ENCODE peak calls at places on chromosome 12, in ten cellular contexts. P is uterus, I is HCT116, C is right lobe of liver, X is Panc1, J is lung, Y is fibroblast of lung, U is RWPE2, E is MM.1S, Z is esophagus squamous epithelium. W is an unnamed sample. For H3K9me3 and H3K4me1, the result is how much of the 10 kb centered on the place peaks cover.

GRCh38 chr12:41190360-41190759 is 2.2 kb downstream of the PDZRN4 start:
- DNase-seq in E (no peak), Z (no peak), P (no peak), I (no peak), Y (peak), J (no peak), X (no peak), C (no peak), U (no peak), W (no peak)

GRCh38 chr12:47021298-47021697 is 58.1 kb upstream of the PCED1B start:
- DNase-seq in X (peak), I (peak), U (no peak), E (peak), J (no peak), Z (no peak), C (no peak), P (no peak), Y (peak), W (no peak)

GRCh38 chr12:120886194-120887018 is 17.8 kb downstream of the SPPL3 start:
- DNase-seq in X (no peak), Y (no peak), I (no peak), U (no peak), J (no peak), P (no peak), Z (no peak), C (no peak), E (peak), W (no peak)

GRCh38 chr12:40325349-40325960 is 100.7 kb downstream of the LRRK2 start:
- DNase-seq in U (no peak), J (no peak), C (no peak), I (peak), E (peak), Z (no peak), Y (peak), X (peak), P (no peak), W (no peak)

GRCh38 chr12:71865166-71865713 is 25.7 kb downstream of the TBC1D15 start:
- DNase-seq in Y (peak), Z (no peak), E (no peak), C (no peak), P (no peak), J (no peak), I (no peak), X (no peak), U (no peak), W (no peak)

GRCh38 chr12:41869432-41869831 is 275.2 kb downstream of the GXYLT1 start:
- DNase-seq in U (no peak), P (no peak), Y (no peak), Z (no peak), I (no peak), X (no peak), J (no peak), E (no peak), C (no peak), W (no peak)

GRCh38 chr12:78118036-78118435 is 287.3 kb downstream of the NAV3 start:
- DNase-seq in U (no peak), X (no peak), Y (no peak), C (no peak), P (no peak), Z (no peak), J (no peak), I (no peak), E (no peak), W (no peak)

GRCh38 chr12:11875414-11875935 is 195.3 kb upstream of the BCL2L14 start:
- DNase-seq in J (no peak), Y (no peak), C (no peak), E (no peak), Z (no peak), P (no peak), I (peak), U (no peak), X (no peak), W (no peak)

GRCh38 chr12:113322353-113322752 is 12.6 kb downstream of the SLC8B1 start:
- DNase-seq in Z (no peak), P (no peak), J (no peak), U (no peak), C (no peak), E (peak), X (no peak), I (no peak), Y (peak), W (no peak)

GRCh38 chr12:56601503-56601902 is 28.6 kb downstream of the BAZ2A start:
- DNase-seq in J (no peak), Y (no peak), U (no peak), Z (no peak), I (no peak), P (no peak), C (no peak), X (no peak), E (no peak), W (no peak)

GRCh38 chr12:87127272-87127671 is 871.1 kb upstream of the MGAT4C start:
- DNase-seq in Y (peak), X (no peak), U (no peak), J (no peak), C (no peak), P (no peak), Z (no peak), I (no peak), E (no peak), W (no peak)

GRCh38 chr12:102096855-102097254 is 23.1 kb downstream of the NUP37 start:
- DNase-seq in X (no peak), J (no peak), P (no peak), I (no peak), C (no peak), U (no peak), Y (no peak), Z (no peak), E (peak), W (no peak)

GRCh38 chr12:67789266-67789665 is 140.7 kb downstream of the DYRK2 start:
- DNase-seq in I (no peak), P (no peak), U (no peak), E (no peak), J (no peak), Z (no peak), C (no peak), X (no peak), Y (peak), W (no peak)

GRCh38 chr12:57993834-57994233 is 52.5 kb downstream of the ATP23 start:
- DNase-seq in U (no peak), I (no peak), Z (no peak), C (no peak), Y (no peak), E (no peak), P (no peak), X (no peak), J (no peak), W (no peak)

GRCh38 chr12:52171950-52172512 is 19.8 kb downstream of the KRT80 start:
- DNase-seq in Y (peak), U (no peak), I (no peak), X (no peak), C (no peak), P (no peak), J (no peak), E (no peak), Z (no peak), W (peak)

GRCh38 chr12:93776581-93777018 is 99.4 kb downstream of the CRADD start:
- DNase-seq in E (no peak), U (no peak), Y (peak), P (no peak), I (no peak), J (no peak), X (no peak), Z (no peak), C (no peak), W (no peak)

GRCh38 chr12:2187195-2187963 is 134.6 kb downstream of the CACNA1C start:
- DNase-seq in J (no peak), Z (no peak), C (no peak), Y (no peak), X (no peak), I (no peak), E (no peak), U (no peak), P (no peak), W (no peak)

GRCh38 chr12:120939954-120940353 is 35.8 kb upstream of the SPPL3 start:
- DNase-seq in P (no peak), Y (no peak), J (no peak), C (no peak), U (no peak), I (no peak), E (no peak), X (no peak), Z (no peak), W (no peak)

DNA sequence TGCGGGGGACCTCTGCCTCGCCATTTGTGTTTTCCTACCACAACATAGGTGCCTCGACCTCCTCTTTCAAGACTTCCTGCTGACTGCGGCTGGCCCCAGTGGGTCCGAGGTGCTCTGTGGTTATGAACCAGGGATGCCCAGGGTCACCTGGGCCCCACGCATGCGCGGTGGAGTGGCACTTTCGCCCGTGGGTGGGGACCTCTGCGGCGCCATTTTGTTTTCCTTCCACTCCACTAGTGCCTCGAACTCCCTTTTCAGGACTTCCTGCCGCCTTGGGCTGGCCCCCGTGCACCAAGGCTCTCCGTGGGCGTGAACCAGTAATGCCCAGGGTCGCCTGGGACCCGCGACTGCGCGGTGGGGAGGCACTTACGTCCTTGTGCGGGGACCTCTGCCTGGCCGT is 351.6 kb downstream of the ALG10 start:
- DNase-seq in U (no peak), P (no peak), I (no peak), Z (no peak), Y (no peak), X (no peak), J (no peak), C (no peak), E (no peak), W (no peak)
- H3K9me3 ChIP-seq in U (under half), P (under half), I (under half), Z (under half), Y (under half), X (under half), J (half or more), C (under half), E (under half), W (under half)

GRCh38 chr12:124464830-124465229 is 102.6 kb downstream of the NCOR2 start:
- DNase-seq in X (no peak), J (no peak), U (no peak), I (no peak), P (no peak), E (no peak), Z (no peak), Y (no peak), C (no peak), W (no peak)

GRCh38 chr12:124465473-124465872 is 101.9 kb downstream of the NCOR2 start:
- DNase-seq in Y (no peak), Z (no peak), I (no peak), J (no peak), P (no peak), U (no peak), X (no peak), C (no peak), E (no peak), W (no peak)

GRCh38 chr12:124469193-124469888 is 98.1 kb downstream of the NCOR2 start:
- DNase-seq in U (no peak), E (no peak), C (no peak), Z (no peak), J (no peak), P (no peak), I (no peak), X (no peak), Y (no peak), W (no peak)

GRCh38 chr12:124464062-124464461 is 103.3 kb downstream of the NCOR2 start:
- DNase-seq in C (no peak), X (no peak), Y (no peak), P (no peak), E (no peak), Z (no peak), U (no peak), J (no peak), I (no peak), W (peak)

DNA sequence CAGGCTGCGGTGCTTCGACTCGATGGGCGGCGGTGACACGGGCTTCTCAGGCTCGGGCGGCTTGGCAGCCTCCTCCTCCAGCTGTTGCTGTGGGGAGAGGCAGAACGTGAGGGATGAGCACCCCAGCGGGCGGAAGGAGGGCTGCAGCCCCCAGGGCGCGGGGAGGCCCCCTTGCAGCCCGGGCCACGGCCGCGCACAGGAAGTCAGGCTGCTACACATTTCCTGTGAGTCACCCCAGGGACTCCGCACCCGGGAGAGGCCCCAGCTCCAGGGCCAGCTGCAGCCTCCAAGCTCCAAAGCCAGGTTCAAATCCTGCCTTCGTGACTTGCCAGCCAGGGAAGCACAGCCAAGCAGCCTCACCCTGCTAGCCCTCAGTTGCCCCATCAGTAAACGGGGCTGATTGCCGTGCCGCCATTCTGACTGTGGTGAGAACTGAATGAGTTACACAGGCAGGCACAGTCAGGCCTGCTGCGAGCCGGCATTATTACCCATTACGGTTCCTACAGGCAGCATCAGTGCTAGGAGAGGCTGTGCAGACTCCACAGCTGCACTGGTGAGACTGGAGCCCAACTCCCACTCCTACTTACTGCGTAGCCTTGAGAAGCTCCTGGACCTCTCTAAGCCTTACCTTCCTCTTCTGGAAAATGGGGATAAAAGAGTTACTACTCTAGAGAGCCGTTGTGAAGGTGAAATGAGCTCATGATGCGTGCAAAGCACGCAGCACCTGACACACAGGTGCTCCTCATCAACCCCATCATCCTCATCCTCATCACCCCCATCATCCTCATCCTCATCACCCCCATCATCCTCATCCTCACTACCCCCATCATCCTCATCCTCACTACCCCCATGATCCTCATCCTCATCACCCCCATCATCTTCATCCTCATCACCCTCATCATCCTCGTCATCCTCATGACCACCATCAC is 100.9 kb downstream of the NCOR2 start:
- DNase-seq in Y (peak), E (no peak), I (no peak), X (no peak), Z (peak), C (peak), J (peak), U (no peak), P (no peak), W (no peak)
- TF ChIP-seq CTCF in Y (no peak), E (no peak), I (no peak), X (no peak), Z (peak), C (no peak), J (no peak), U (no peak), P (no peak), W (no peak)

DNA sequence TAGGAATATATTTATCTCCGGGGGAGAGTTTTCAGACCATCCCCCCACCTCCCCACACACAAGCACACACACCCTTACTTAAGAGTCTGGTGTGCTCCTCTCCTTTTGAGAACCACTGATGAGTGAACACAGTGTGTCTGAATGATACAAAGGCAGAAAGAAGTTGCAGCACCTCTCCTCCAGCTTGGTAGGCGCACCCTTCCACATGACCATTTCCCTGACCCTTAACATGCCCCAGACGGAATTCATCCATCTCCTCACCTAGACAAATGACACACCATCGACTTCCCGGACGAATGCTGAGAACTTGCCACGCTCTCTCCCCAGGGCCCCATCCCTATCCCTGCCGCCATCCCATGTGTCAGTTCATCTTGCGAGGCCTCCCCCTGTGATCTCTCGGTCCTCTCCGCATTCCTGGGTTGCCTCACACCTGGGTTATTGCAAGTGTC is 3.9 kb downstream of the TNFRSF1A start:
- DNase-seq in C (no peak), Z (no peak), U (no peak), X (no peak), I (no peak), E (no peak), J (no peak), Y (peak), P (peak), W (no peak)
- H3K4me1 ChIP-seq in C (under half), Z (half or more), U (half or more), X (half or more), I (half or more), E (under half), J (under half), Y (half or more), P (under half), W (under half)

GRCh38 chr12:38155020-38155395 is 161.6 kb upstream of the ALG10B start:
- DNase-seq in P (no peak), Y (no peak), J (no peak), I (no peak), C (no peak), Z (no peak), U (no peak), E (no peak), X (no peak), W (no peak)
- H3K9me3 ChIP-seq in P (under half), Y (under half), J (under half), I (under half), C (under half), Z (under half), U (under half), E (under half), X (under half), W (under half)

DNA sequence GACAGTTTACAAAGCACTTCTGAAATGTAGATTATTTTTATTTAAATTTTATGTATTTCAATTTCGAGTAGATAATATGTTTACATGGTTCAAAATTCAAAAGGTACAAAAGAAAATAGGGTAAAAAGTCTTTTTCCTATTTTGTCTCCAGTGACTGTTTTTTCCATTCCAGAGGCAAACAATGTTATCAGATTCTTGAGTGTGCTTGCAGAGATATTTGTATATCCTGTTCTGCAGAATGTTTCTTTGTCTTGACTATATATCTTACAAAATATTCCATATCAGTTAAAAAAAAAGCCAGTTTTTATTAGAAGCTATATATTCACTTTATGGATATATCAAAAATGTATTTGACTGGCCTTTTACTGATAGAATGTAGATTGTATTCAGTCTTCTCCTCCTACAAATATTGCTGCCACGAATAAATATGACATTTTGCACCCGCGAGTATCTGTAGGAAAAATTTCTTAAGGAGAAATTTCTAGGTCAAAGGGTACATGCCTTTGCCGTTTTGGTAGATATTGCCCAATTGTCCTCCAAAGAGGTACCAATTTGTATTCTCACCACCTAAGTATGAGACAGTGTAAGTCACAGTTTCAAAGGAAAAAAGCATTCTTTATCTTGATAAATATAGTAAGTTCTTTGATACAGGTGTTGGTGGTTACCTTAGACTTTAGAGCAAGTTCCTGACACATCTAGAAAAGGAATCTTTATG is 2.2 kb downstream of the KLRG1 start:
- DNase-seq in C (no peak), X (no peak), E (no peak), P (no peak), Y (no peak), J (no peak), U (no peak), Z (no peak), I (no peak), W (no peak)
- TF ChIP-seq CTCF in C (no peak), X (no peak), E (no peak), P (no peak), Y (no peak), J (no peak), U (no peak), Z (no peak), I (no peak), W (no peak)

GRCh38 chr12:108311605-108312004 is 27.5 kb downstream of the CMKLR1 start:
- DNase-seq in J (no peak), Z (no peak), E (no peak), C (no peak), P (no peak), I (no peak), X (no peak), U (no peak), Y (no peak), W (no peak)

GRCh38 chr12:108309674-108310312 is 29.3 kb downstream of the CMKLR1 start:
- DNase-seq in E (no peak), U (no peak), X (no peak), Y (no peak), Z (no peak), I (no peak), J (no peak), P (no peak), C (no peak), W (no peak)

GRCh38 chr12:108312073-108312884 is 26.8 kb downstream of the CMKLR1 start:
- DNase-seq in X (no peak), P (no peak), J (no peak), U (no peak), E (no peak), Y (no peak), C (no peak), I (no peak), Z (no peak), W (no peak)

GRCh38 chr12:108308432-108308831 is 30.7 kb downstream of the CMKLR1 start:
- DNase-seq in Z (no peak), X (no peak), Y (peak), C (no peak), P (no peak), I (no peak), U (no peak), J (no peak), E (no peak), W (no peak)

DNA sequence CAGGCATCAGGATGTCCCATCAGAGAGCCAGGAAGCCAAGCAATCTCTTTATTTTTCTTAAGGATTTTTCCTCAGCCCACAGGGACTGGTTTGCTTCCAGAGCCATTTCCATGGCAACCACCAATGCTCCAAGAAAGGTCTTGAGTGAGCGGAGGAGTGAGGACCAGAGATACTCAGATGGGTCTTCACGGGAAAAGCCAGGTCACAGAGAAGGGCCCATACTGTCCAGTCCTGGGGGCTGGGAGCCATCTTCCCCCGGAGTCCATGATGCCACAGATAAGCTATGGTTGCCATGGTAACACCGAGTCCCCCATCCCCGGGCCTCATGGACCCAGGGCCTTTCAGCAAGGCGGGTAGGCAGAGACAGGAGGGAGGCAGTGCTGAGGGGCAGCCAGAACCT is 28.6 kb downstream of the CMKLR1 start:
- DNase-seq in E (no peak), I (no peak), P (no peak), X (no peak), Y (peak), J (no peak), U (no peak), Z (no peak), C (no peak), W (no peak)
- H3K4me1 ChIP-seq in E (under half), I (under half), P (under half), X (under half), Y (under half), J (under half), U (under half), Z (half or more), C (under half), W (under half)

DNA sequence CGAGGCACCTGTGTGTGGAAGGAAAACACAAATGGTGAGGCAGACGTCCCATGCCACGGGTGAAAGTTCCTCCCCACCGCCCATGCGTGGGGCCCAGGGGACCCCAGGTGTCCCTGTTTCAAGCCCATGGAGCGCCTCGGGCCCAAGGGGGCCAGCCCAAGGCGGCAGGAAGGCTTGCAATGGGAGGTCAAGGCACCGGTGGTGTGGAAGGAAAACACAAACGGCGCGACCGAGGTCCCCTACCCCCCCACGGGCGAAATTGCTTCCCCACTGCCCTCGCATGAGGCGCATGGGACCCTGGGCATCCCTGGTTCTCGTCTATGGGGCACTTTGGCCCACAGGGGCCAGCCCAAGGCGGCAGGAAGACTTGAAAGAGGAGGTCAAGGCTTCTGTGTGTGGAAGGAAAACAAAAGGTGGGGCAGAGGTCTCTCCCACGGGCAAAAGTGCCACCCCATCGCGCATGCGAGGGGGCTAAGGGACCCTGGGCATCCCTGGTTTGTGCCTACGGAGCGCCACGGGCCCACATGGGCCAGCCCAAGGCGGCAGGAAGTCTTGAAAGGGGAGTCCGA is 379.4 kb downstream of the ALG10 start:
- DNase-seq in C (peak), X (no peak), U (peak), I (no peak), J (peak), Z (no peak), P (peak), E (no peak), Y (no peak), W (peak)
- H3K9me3 ChIP-seq in C (under half), X (under half), U (under half), I (under half), J (half or more), Z (under half), P (under half), E (under half), Y (under half), W (under half)